ENCODE peak calls at places on chromosomes 3 and 15, in seven cellular contexts. W, I, A, J, G, D and M are unnamed samples. For H3K9me3 and H3K4me1, the result is how much of the 10 kb centered on the place peaks cover.

GRCh38 chr3:127037423-127037841 is 54.5 kb downstream of the PLXNA1 start:
- DNase-seq in W (no peak), I (no peak), A (no peak), J (no peak), G (no peak), D (peak), M (no peak)

GRCh38 chr3:159765025-159765859 is 223.4 kb upstream of the IL12A start:
- DNase-seq in W (no peak), I (peak), A (peak), J (peak), G (peak), D (peak), M (peak)

GRCh38 chr15:40929730-40930429 is 740 bp downstream of the DLL4 start:
- DNase-seq in W (no peak), I (peak), A (no peak), J (no peak), G (no peak), D (peak), M (no peak)

GRCh38 chr15:92944946-92945521 is 44.9 kb downstream of the CHD2 start:
- DNase-seq in W (no peak), I (no peak), A (no peak), J (no peak), G (no peak), D (no peak), M (no peak)

GRCh38 chr15:26129852-26130251 is 266.7 kb upstream of the ATP10A start:
- DNase-seq in W (no peak), I (no peak), A (no peak), J (no peak), G (no peak), D (no peak), M (no peak)

GRCh38 chr3:188583476-188584161 is 429.7 kb downstream of the LPP start:
- DNase-seq in W (peak), I (peak), A (no peak), J (no peak), G (no peak), D (no peak), M (no peak)

GRCh38 chr15:88035381-88035780 is 221.2 kb downstream of the NTRK3 start:
- DNase-seq in W (no peak), I (no peak), A (no peak), J (no peak), G (no peak), D (no peak), M (no peak)

GRCh38 chr3:30680789-30681188 is 74.4 kb downstream of the TGFBR2 start:
- DNase-seq in W (no peak), I (no peak), A (peak), J (no peak), G (peak), D (no peak), M (no peak)

GRCh38 chr3:44069276-44069675 is 172.4 kb upstream of the TOPAZ1 start:
- DNase-seq in W (no peak), I (peak), A (no peak), J (no peak), G (no peak), D (no peak), M (no peak)

GRCh38 chr15:76588811-76589747 is 252.5 kb downstream of the ISL2 start:
- DNase-seq in W (no peak), I (no peak), A (no peak), J (no peak), G (no peak), D (no peak), M (no peak)

GRCh38 chr15:80140909-80141308 is 11.9 kb upstream of the FAH start:
- DNase-seq in W (no peak), I (no peak), A (no peak), J (no peak), G (no peak), D (no peak), M (no peak)

GRCh38 chr3:155495387-155495786 is 201.9 kb upstream of the STRIT1 start:
- DNase-seq in W (peak), I (no peak), A (no peak), J (no peak), G (no peak), D (no peak), M (no peak)

GRCh38 chr15:96336643-96337353 is 6.3 kb downstream of the NR2F2 start:
- DNase-seq in W (no peak), I (peak), A (no peak), J (peak), G (peak), D (no peak), M (no peak)

GRCh38 chr3:109177888-109178287 is 41.4 kb downstream of the C3orf85 start:
- DNase-seq in W (no peak), I (no peak), A (no peak), J (no peak), G (no peak), D (no peak), M (no peak)

GRCh38 chr3:45056608-45057301 is 30.7 kb downstream of the CLEC3B start:
- DNase-seq in W (no peak), I (no peak), A (no peak), J (no peak), G (no peak), D (no peak), M (no peak)

GRCh38 chr3:175526609-175527280 is 667.6 kb downstream of the NAALADL2 start:
- DNase-seq in W (no peak), I (no peak), A (no peak), J (no peak), G (no peak), D (no peak), M (no peak)

GRCh38 chr3:194344012-194344411 is 7.1 kb downstream of the CPN2 start:
- DNase-seq in W (peak), I (peak), A (peak), J (peak), G (peak), D (peak), M (no peak)

GRCh38 chr15:61404567-61404966 is 175.5 kb upstream of the RORA start:
- DNase-seq in W (no peak), I (peak), A (no peak), J (no peak), G (no peak), D (no peak), M (no peak)

GRCh38 chr3:184068344-184068743 is 15.5 kb downstream of the HTR3C start:
- DNase-seq in W (no peak), I (no peak), A (no peak), J (no peak), G (no peak), D (no peak), M (no peak)

GRCh38 chr15:63043391-63044076 is 987 bp downstream of the TPM1 start:
- DNase-seq in W (no peak), I (no peak), A (no peak), J (no peak), G (no peak), D (no peak), M (no peak)

GRCh38 chr15:25065286-25065685 is 110.5 kb downstream of the SNRPN start:
- DNase-seq in W (no peak), I (no peak), A (no peak), J (no peak), G (no peak), D (no peak), M (no peak)
- H3K9me3 ChIP-seq in W (under half), I (half or more), A (half or more), J (half or more), G (half or more), D (half or more), M (half or more)

GRCh38 chr15:39114690-39115378 is 466.0 kb upstream of the THBS1 start:
- DNase-seq in W (no peak), I (no peak), A (no peak), J (no peak), G (no peak), D (no peak), M (no peak)
- H3K4me1 ChIP-seq in W (under half), I (under half), A (under half), J (under half), G (under half), D (under half), M (under half)

GRCh38 chr3:151322549-151322948 is 5.9 kb upstream of the GPR87 start:
- DNase-seq in W (no peak), I (no peak), A (no peak), J (no peak), G (no peak), D (no peak), M (no peak)
- H3K9me3 ChIP-seq in W (under half), I (under half), A (under half), J (under half), G (under half), D (under half), M (under half)

DNA sequence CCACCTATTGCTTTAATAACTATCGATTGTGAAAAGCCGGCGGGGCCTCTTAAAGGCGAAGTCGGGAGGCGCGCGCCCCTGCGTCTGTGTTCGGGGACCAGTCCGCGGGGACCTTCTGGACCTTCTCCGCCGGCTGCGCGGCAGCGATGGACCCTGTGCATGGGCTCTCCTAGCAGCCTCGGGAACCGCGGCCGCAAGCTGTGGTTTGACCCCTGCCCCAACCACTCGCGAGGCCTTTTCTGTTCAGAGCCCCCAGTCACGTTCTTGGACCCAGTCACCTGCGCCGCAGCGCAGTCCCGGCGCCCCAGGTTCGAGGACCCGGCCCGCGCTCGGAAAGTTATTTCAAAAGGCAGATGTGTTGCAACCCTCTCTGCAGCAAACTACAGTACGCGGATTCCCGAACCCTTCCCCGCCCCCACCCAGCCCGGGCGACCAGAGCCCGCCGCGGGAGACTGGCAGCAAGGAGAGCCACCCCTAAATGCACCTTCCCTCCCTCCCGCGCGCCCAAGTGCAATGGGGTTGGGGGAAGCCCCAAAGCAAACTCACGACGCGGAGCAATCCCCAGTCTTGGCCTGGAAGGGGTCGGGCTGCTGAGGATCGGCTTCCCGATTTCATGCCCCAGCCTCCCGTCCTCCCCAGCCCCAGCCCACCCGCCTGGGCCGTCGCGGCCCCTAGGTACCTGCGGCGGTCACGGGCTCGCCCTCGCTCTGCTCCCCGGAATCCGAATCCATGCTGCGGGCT is 671 bp downstream of the TNFAIP8L3 start:
- DNase-seq in W (no peak), I (no peak), A (peak), J (no peak), G (no peak), D (no peak), M (no peak)
- H3K4me1 ChIP-seq in W (under half), I (under half), A (under half), J (under half), G (under half), D (under half), M (under half)

DNA sequence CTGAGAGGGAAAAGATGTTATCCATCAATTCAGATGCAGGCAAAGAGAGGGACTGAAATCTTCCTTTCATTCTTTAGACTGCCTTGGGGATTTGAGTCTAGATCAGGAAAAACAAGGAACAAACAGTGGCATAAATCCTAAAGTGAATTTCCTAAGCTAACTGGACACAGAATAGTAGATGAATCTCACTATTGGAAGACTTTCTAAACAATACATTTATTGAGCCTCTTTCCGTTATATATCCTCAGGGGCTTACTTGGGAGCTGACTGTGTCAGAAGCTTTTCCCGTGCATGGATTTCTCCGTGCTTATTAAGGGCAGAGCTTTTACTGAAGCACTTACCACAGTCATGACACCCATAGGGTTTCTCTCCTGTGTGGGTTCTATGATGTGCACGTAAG is 10.0 kb downstream of the ZSCAN29 start:
- DNase-seq in W (no peak), I (no peak), A (no peak), J (no peak), G (no peak), D (no peak), M (no peak)
- H3K9me3 ChIP-seq in W (under half), I (under half), A (under half), J (under half), G (under half), D (half or more), M (under half)